ENCODE peak calls at places on chromosomes 4 and X, in four cellular contexts. V, L, Q and I are unnamed samples.

GRCh38 chr4:78369691-78370090 is 181.9 kb upstream of the ANXA3 start:
- DNase-seq in V (no peak), L (no peak), Q (no peak), I (no peak)

GRCh38 chr4:79915276-79915675 is 157.8 kb downstream of the ANTXR2 start:
- DNase-seq in V (no peak), L (no peak), Q (no peak), I (no peak)

GRCh38 chrX:15988661-15989603 is 134.3 kb upstream of the AP1S2 start:
- DNase-seq in V (peak), L (no peak), Q (no peak), I (peak)

GRCh38 chr4:140884431-140885058 is 128.4 kb upstream of the TBC1D9 start:
- DNase-seq in V (peak), L (peak), Q (peak), I (peak)

GRCh38 chrX:119667111-119667928 is 25.6 kb downstream of the SEPTIN6 start:
- DNase-seq in V (no peak), L (no peak), Q (no peak), I (no peak)

GRCh38 chrX:19924285-19924684 is 36.9 kb upstream of the SH3KBP1 start:
- DNase-seq in V (no peak), L (no peak), Q (no peak), I (no peak)

GRCh38 chrX:41010188-41010846 is 74.9 kb upstream of the USP9X start:
- DNase-seq in V (peak), L (peak), Q (peak), I (peak)

GRCh38 chr4:187059031-187059430 is 335.4 kb upstream of the FAT1 start:
- DNase-seq in V (no peak), L (no peak), Q (no peak), I (no peak)

GRCh38 chrX:108025954-108026616 is 18.8 kb upstream of the VSIG1 start:
- DNase-seq in V (peak), L (no peak), Q (no peak), I (no peak)

GRCh38 chr4:145048817-145049216 is 49.2 kb downstream of the ANAPC10 start:
- DNase-seq in V (no peak), L (no peak), Q (no peak), I (no peak)

GRCh38 chr4:155271557-155271956 is 63.1 kb downstream of the NPY2R start:
- DNase-seq in V (no peak), L (no peak), Q (no peak), I (no peak)

GRCh38 chr4:2281575-2282343 is 19.9 kb upstream of the MXD4 start:
- DNase-seq in V (no peak), L (no peak), Q (no peak), I (no peak)

GRCh38 chrX:31590581-31591113 is 518.8 kb upstream of the FTHL17 start:
- DNase-seq in V (peak), L (peak), Q (no peak), I (peak)

GRCh38 chr4:70670332-70671014 is 4.2 kb upstream of the JCHAIN start:
- DNase-seq in V (peak), L (no peak), Q (no peak), I (no peak)

GRCh38 chrX:2627272-2627867 is 63.7 kb upstream of the CD99 start:
- DNase-seq in V (peak), L (peak), Q (peak), I (peak)

GRCh38 chr4:116599859-116600258 is 485.5 kb downstream of the TRAM1L1 start:
- DNase-seq in V (no peak), L (peak), Q (no peak), I (no peak)

GRCh38 chr4:94076498-94076897 is 131.2 kb upstream of the SMARCAD1 start:
- DNase-seq in V (no peak), L (peak), Q (no peak), I (no peak)

GRCh38 chr4:40193578-40193977 is 3.3 kb upstream of the RHOH start:
- DNase-seq in V (no peak), L (no peak), Q (no peak), I (no peak)

GRCh38 chr4:40195182-40196177 is 1.4 kb upstream of the RHOH start:
- DNase-seq in V (no peak), L (no peak), Q (no peak), I (no peak)

GRCh38 chr4:40196260-40196659 is 571 bp upstream of the RHOH start:
- DNase-seq in V (no peak), L (no peak), Q (no peak), I (no peak)

GRCh38 chr4:40193018-40193571 is 3.7 kb upstream of the RHOH start:
- DNase-seq in V (no peak), L (no peak), Q (no peak), I (no peak)

GRCh38 chr4:40194602-40195161 is 2.1 kb upstream of the RHOH start:
- DNase-seq in V (no peak), L (no peak), Q (no peak), I (no peak)
- H3K4me3 ChIP-seq in V (no peak), L (no peak), Q (no peak), I (no peak)

GRCh38 chr4:128516568-128516967 is 229.0 kb upstream of the PGRMC2 start:
- DNase-seq in V (no peak), L (no peak), Q (no peak), I (peak)

GRCh38 chr4:128512767-128513322 is 225.2 kb upstream of the PGRMC2 start:
- DNase-seq in V (no peak), L (no peak), Q (no peak), I (no peak)

GRCh38 chr4:128513664-128514484 is 226.3 kb upstream of the PGRMC2 start:
- DNase-seq in V (no peak), L (no peak), Q (no peak), I (no peak)

GRCh38 chr4:128512161-128512560 is 224.5 kb upstream of the PGRMC2 start:
- DNase-seq in V (no peak), L (no peak), Q (no peak), I (no peak)

GRCh38 chr4:128510850-128511249 is 223.2 kb upstream of the PGRMC2 start:
- DNase-seq in V (no peak), L (no peak), Q (no peak), I (no peak)
- H3K4me3 ChIP-seq in V (no peak), L (no peak), Q (no peak), I (no peak)

DNA sequence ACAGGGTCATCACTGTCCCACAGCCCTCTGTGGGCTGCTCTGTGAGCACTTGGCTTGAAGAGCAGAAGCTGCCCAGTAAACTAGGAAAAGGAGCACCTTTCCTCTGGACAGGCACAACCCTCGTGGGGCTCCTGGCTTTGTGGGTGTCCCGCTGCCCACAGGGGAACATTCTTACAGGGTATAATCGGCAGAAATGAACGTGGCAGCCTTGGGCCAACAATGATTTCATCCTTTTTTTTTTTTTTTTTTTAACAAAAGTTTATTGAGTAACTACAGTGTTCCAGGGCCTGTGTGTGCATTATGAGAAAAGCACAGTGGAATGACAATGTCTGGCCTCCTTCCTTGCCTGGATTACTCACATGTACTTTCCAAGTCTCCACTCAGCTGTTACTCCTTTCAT is 197.2 kb downstream of the PDGFC start:
- DNase-seq in V (peak), L (no peak), Q (no peak), I (no peak)
- H3K4me3 ChIP-seq in V (no peak), L (no peak), Q (no peak), I (peak)

DNA sequence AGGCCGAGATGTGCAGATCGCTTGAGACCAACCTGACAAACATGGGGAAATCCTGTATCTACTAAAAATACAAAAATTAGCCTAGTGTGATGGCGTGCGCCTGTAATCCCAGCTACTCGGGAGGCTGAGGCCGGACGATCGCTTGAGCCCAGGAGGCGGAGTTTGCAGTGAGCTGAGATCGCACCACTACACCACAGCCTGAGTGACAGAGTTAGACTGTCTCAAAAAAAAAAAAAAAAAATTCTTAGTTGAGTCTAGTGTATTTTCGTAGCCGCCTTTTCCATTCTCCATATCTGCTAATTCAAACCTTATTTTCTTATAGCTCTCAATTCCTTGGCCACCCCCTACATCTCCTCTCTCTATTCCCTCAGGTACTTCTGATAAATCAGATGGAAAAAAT is 978 bp downstream of the POLR2B start:
- DNase-seq in V (peak), L (no peak), Q (no peak), I (no peak)
- H3K4me3 ChIP-seq in V (peak), L (peak), Q (peak), I (peak)

DNA sequence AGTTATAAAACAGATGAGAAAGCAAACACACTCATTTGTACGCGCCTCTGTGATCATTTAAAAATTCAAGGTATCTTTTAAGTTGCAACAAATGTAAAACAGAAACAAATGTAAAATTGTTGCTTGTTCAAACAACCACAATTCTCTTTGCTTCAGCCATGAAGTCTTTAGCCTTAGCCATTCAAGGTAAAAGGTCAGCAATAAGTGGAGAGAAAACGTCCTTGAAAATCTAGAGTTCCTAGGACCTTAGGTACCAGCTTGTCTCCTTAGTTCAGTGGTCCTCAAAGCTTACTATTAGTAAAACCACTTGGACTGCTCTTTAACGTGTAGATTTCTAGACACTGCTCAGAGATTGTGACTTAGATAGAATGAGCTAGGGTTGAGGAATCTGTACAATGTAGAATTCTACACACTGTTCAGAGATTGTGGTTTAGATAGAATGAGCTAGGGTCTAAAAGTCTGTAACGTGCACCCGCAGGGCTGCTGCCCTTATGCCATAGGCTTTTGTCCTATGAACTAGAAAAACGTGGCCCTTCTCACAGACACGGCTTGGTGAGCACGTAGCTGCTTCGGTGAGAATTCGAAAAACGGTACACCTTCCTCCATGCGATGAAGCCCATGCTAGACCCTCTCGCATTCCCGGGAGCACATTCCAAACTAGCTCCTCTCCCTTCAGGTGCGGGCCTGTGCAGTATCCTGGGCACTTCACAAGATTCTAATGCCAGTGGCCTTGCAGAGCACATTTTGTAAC is 1.7 kb downstream of the PLAC8 start:
- DNase-seq in V (no peak), L (no peak), Q (no peak), I (no peak)
- H3K4me3 ChIP-seq in V (no peak), L (no peak), Q (peak), I (peak)

DNA sequence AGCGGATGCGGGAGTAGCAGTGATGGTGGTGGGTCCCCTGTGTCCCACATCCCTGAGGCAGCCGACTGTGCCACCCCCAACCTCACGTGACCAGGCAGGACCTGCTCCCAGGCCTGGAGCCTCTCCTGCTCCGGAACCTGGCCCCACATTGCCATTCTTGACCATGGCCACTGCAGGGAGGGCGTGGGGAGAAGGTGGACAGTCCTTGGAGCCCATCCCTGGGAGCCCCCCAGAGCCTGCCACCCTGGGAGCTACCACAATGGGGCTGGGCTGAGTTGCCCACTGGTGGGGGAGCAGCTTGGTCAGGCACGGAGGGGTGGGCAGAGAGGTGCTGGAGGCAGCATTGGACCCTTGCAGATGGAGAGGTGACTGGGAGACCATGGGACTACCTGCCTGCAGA is 36.8 kb downstream of the TMPRSS11A start:
- DNase-seq in V (no peak), L (no peak), Q (no peak), I (no peak)
- H3K4me3 ChIP-seq in V (no peak), L (no peak), Q (no peak), I (no peak)

GRCh38 chr4:133464311-133464710 is 315.2 kb downstream of the PCDH10 start:
- DNase-seq in V (peak), L (no peak), Q (no peak), I (no peak)

GRCh38 chr4:133465022-133465421 is 315.9 kb downstream of the PCDH10 start:
- DNase-seq in V (no peak), L (no peak), Q (no peak), I (no peak)

DNA sequence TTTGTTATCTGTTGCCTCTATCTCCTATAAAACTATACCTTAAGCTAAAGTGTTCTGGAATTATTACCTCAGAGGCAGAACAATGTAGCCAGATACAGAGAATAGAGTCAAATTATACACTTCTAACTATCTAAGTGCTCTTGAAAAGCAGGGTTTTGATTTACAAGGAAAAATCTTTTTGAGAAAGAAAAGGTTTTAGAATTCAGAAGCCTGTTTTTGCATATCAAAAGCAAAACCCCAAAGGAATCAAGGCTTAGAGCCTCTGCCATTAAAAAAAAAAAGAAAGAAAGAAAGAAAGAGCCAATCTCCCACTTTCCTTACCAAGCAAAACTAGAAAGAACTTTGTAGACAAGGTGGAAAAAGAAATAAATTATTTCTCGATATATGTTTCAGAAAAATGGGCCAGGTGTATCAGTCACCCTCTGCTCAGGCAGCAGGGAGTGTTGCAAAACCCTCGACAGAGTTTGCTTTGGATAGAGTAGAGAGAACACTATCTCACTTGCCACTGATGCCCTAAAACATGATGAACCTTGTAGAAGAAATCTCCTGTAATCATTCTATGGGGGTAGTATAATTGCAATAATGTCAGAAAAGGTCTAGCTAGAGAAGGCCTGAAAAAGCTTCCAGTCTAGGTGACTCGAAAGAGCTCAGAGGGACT is 318.3 kb downstream of the PCDH10 start:
- DNase-seq in V (no peak), L (no peak), Q (no peak), I (no peak)
- H3K4me3 ChIP-seq in V (no peak), L (no peak), Q (no peak), I (no peak)